ENCODE peak calls at places on chromosomes 12 and 14, in six cellular contexts. One of them, this sample, is unnamed.

GRCh38 chr14:70027785-70028428 is 148.7 kb downstream of the SMOC1 start:
- DNase-seq in bronchial epithelial cell: peak
- DNase-seq in thoracic aorta: peak
- DNase-seq in right atrium auricular region: peak
- DNase-seq in pancreas: peak
- DNase-seq in BJ: no peak
- DNase-seq in this sample: no peak

GRCh38 chr12:117356048-117356447 is 5.4 kb downstream of the NOS1 start:
- DNase-seq in bronchial epithelial cell: peak
- DNase-seq in thoracic aorta: no peak
- DNase-seq in right atrium auricular region: no peak
- DNase-seq in pancreas: no peak
- DNase-seq in BJ: no peak
- DNase-seq in this sample: no peak

GRCh38 chr12:11147420-11147819 is 13.0 kb upstream of the TAS2R30 start:
- DNase-seq in bronchial epithelial cell: no peak
- DNase-seq in thoracic aorta: no peak
- DNase-seq in right atrium auricular region: no peak
- DNase-seq in pancreas: no peak
- DNase-seq in BJ: no peak
- DNase-seq in this sample: no peak

GRCh38 chr14:64209428-64210165 is 84.6 kb downstream of the ESR2 start:
- DNase-seq in bronchial epithelial cell: no peak
- DNase-seq in thoracic aorta: no peak
- DNase-seq in right atrium auricular region: peak
- DNase-seq in pancreas: no peak
- DNase-seq in BJ: no peak
- DNase-seq in this sample: no peak

GRCh38 chr12:131133994-131134393 is 180.3 kb downstream of the ADGRD1 start:
- DNase-seq in bronchial epithelial cell: no peak
- DNase-seq in thoracic aorta: no peak
- DNase-seq in right atrium auricular region: peak
- DNase-seq in pancreas: no peak
- DNase-seq in BJ: no peak
- DNase-seq in this sample: no peak

GRCh38 chr14:54147285-54147684 is 190.7 kb upstream of the BMP4 start:
- DNase-seq in bronchial epithelial cell: peak
- DNase-seq in thoracic aorta: no peak
- DNase-seq in right atrium auricular region: no peak
- DNase-seq in pancreas: no peak
- DNase-seq in BJ: no peak
- DNase-seq in this sample: no peak

GRCh38 chr12:132071001-132071810 is 72.9 kb downstream of the DDX51 start:
- DNase-seq in bronchial epithelial cell: no peak
- DNase-seq in thoracic aorta: no peak
- DNase-seq in right atrium auricular region: no peak
- DNase-seq in pancreas: no peak
- DNase-seq in BJ: no peak
- DNase-seq in this sample: no peak

GRCh38 chr12:3542156-3542555 is 51.2 kb downstream of the PRMT8 start:
- DNase-seq in bronchial epithelial cell: no peak
- DNase-seq in thoracic aorta: no peak
- DNase-seq in right atrium auricular region: no peak
- DNase-seq in pancreas: no peak
- DNase-seq in BJ: no peak
- DNase-seq in this sample: no peak

GRCh38 chr14:20262642-20263128 is 23.6 kb downstream of the OR11H4 start:
- DNase-seq in bronchial epithelial cell: peak
- DNase-seq in thoracic aorta: no peak
- DNase-seq in right atrium auricular region: no peak
- DNase-seq in pancreas: no peak
- DNase-seq in BJ: peak
- DNase-seq in this sample: no peak

GRCh38 chr14:95523051-95523817 is 6.8 kb upstream of the SYNE3 start:
- DNase-seq in bronchial epithelial cell: no peak
- DNase-seq in thoracic aorta: no peak
- DNase-seq in right atrium auricular region: peak
- DNase-seq in pancreas: no peak
- DNase-seq in BJ: no peak
- DNase-seq in this sample: no peak

GRCh38 chr12:53217049-53217929 is 10.2 kb upstream of the ITGB7 start:
- DNase-seq in bronchial epithelial cell: peak
- DNase-seq in thoracic aorta: no peak
- DNase-seq in right atrium auricular region: no peak
- DNase-seq in pancreas: no peak
- DNase-seq in BJ: no peak
- DNase-seq in this sample: no peak

GRCh38 chr12:120376416-120376815 is 7.5 kb upstream of the MSI1 start:
- DNase-seq in bronchial epithelial cell: peak
- DNase-seq in thoracic aorta: no peak
- DNase-seq in right atrium auricular region: no peak
- DNase-seq in pancreas: no peak
- DNase-seq in BJ: no peak
- DNase-seq in this sample: no peak

GRCh38 chr14:59768855-59769254 is 101.7 kb downstream of the RTN1 start:
- DNase-seq in bronchial epithelial cell: peak
- DNase-seq in thoracic aorta: no peak
- DNase-seq in right atrium auricular region: no peak
- DNase-seq in pancreas: no peak
- DNase-seq in BJ: no peak
- DNase-seq in this sample: no peak

GRCh38 chr12:24719293-24719721 is 229.6 kb downstream of the BCAT1 start:
- DNase-seq in bronchial epithelial cell: peak
- DNase-seq in thoracic aorta: no peak
- DNase-seq in right atrium auricular region: no peak
- DNase-seq in pancreas: no peak
- DNase-seq in BJ: no peak
- DNase-seq in this sample: no peak

GRCh38 chr12:57888407-57889157 is 42.1 kb upstream of the CTDSP2 start:
- DNase-seq in bronchial epithelial cell: peak
- DNase-seq in thoracic aorta: peak
- DNase-seq in right atrium auricular region: no peak
- DNase-seq in pancreas: no peak
- DNase-seq in BJ: no peak
- DNase-seq in this sample: no peak

GRCh38 chr14:60161176-60162107 is 3.8 kb downstream of the DHRS7 start:
- DNase-seq in bronchial epithelial cell: peak
- DNase-seq in thoracic aorta: no peak
- DNase-seq in right atrium auricular region: peak
- DNase-seq in pancreas: no peak
- DNase-seq in BJ: no peak
- DNase-seq in this sample: no peak

GRCh38 chr12:24776856-24777255 is 172.0 kb downstream of the BCAT1 start:
- DNase-seq in bronchial epithelial cell: no peak
- DNase-seq in thoracic aorta: no peak
- DNase-seq in right atrium auricular region: no peak
- DNase-seq in pancreas: no peak
- DNase-seq in BJ: no peak
- DNase-seq in this sample: peak

GRCh38 chr12:114668151-114668891 is 15.7 kb downstream of the TBX3 start:
- DNase-seq in bronchial epithelial cell: peak
- DNase-seq in thoracic aorta: peak
- DNase-seq in right atrium auricular region: peak
- DNase-seq in pancreas: peak
- DNase-seq in BJ: no peak
- DNase-seq in this sample: no peak
- H3K4me3 ChIP-seq in bronchial epithelial cell: no peak
- H3K4me3 ChIP-seq in thoracic aorta: peak
- H3K4me3 ChIP-seq in right atrium auricular region: peak
- H3K4me3 ChIP-seq in pancreas: no peak
- H3K4me3 ChIP-seq in BJ: peak
- H3K4me3 ChIP-seq in this sample: peak

GRCh38 chr12:37672655-37673260 is 643.8 kb upstream of the ALG10B start:
- DNase-seq in bronchial epithelial cell: peak
- DNase-seq in thoracic aorta: no peak
- DNase-seq in right atrium auricular region: no peak
- DNase-seq in pancreas: no peak
- DNase-seq in BJ: no peak
- DNase-seq in this sample: no peak
- TF ChIP-seq CTCF in bronchial epithelial cell: peak
- TF ChIP-seq CTCF in thoracic aorta: no peak
- TF ChIP-seq CTCF in right atrium auricular region: no peak
- TF ChIP-seq CTCF in pancreas: no peak
- TF ChIP-seq CTCF in BJ: no peak
- TF ChIP-seq CTCF in this sample: no peak

GRCh38 chr12:85466906-85467305 is 186.9 kb downstream of the ALX1 start:
- DNase-seq in bronchial epithelial cell: peak
- DNase-seq in thoracic aorta: no peak
- DNase-seq in right atrium auricular region: no peak
- DNase-seq in pancreas: no peak
- DNase-seq in BJ: no peak
- DNase-seq in this sample: no peak

GRCh38 chr12:85462888-85463287 is 182.9 kb downstream of the ALX1 start:
- DNase-seq in bronchial epithelial cell: no peak
- DNase-seq in thoracic aorta: no peak
- DNase-seq in right atrium auricular region: no peak
- DNase-seq in pancreas: no peak
- DNase-seq in BJ: no peak
- DNase-seq in this sample: no peak

GRCh38 chr12:85468356-85469157 is 188.5 kb downstream of the ALX1 start:
- DNase-seq in bronchial epithelial cell: peak
- DNase-seq in thoracic aorta: no peak
- DNase-seq in right atrium auricular region: no peak
- DNase-seq in pancreas: peak
- DNase-seq in BJ: peak
- DNase-seq in this sample: peak
- H3K4me3 ChIP-seq in bronchial epithelial cell: peak
- H3K4me3 ChIP-seq in thoracic aorta: peak
- H3K4me3 ChIP-seq in right atrium auricular region: peak
- H3K4me3 ChIP-seq in pancreas: peak
- H3K4me3 ChIP-seq in BJ: peak
- H3K4me3 ChIP-seq in this sample: peak

GRCh38 chr12:98373982-98374381 is 141.4 kb upstream of the TMPO start:
- DNase-seq in bronchial epithelial cell: no peak
- DNase-seq in thoracic aorta: no peak
- DNase-seq in right atrium auricular region: no peak
- DNase-seq in pancreas: no peak
- DNase-seq in BJ: no peak
- DNase-seq in this sample: no peak
- TF ChIP-seq CTCF in bronchial epithelial cell: peak
- TF ChIP-seq CTCF in thoracic aorta: no peak
- TF ChIP-seq CTCF in right atrium auricular region: no peak
- TF ChIP-seq CTCF in pancreas: no peak
- TF ChIP-seq CTCF in BJ: no peak
- TF ChIP-seq CTCF in this sample: peak

GRCh38 chr12:1020389-1020788 is 29.4 kb downstream of the ERC1 start:
- DNase-seq in bronchial epithelial cell: no peak
- DNase-seq in thoracic aorta: no peak
- DNase-seq in right atrium auricular region: no peak
- DNase-seq in pancreas: no peak
- DNase-seq in BJ: no peak
- DNase-seq in this sample: no peak
- H3K4me3 ChIP-seq in bronchial epithelial cell: no peak
- H3K4me3 ChIP-seq in thoracic aorta: no peak
- H3K4me3 ChIP-seq in right atrium auricular region: no peak
- H3K4me3 ChIP-seq in pancreas: no peak
- H3K4me3 ChIP-seq in BJ: no peak
- H3K4me3 ChIP-seq in this sample: no peak

DNA sequence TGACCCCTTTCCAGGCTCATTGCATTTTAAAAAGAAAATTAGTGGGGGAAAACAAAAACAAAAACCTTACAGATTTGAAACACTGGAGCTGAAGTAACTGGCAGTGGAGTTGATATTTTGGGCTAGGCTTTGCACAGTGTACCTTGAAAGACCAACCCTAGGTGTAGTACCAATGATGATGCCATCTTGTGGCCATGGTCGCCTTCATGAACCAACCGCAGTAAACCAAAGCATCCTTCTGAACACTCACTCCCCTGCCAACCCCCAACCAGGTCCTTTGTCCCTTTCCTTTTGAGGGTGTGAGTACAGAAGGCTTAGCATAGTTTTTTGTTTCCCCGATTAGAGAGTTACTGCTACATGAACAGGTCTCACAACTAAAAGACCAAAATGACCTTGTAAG is 5.9 kb downstream of the TOMM20L start:
- DNase-seq in bronchial epithelial cell: no peak
- DNase-seq in thoracic aorta: no peak
- DNase-seq in right atrium auricular region: no peak
- DNase-seq in pancreas: no peak
- DNase-seq in BJ: no peak
- DNase-seq in this sample: no peak
- TF ChIP-seq CTCF in bronchial epithelial cell: peak
- TF ChIP-seq CTCF in thoracic aorta: no peak
- TF ChIP-seq CTCF in right atrium auricular region: no peak
- TF ChIP-seq CTCF in pancreas: no peak
- TF ChIP-seq CTCF in BJ: no peak
- TF ChIP-seq CTCF in this sample: peak

DNA sequence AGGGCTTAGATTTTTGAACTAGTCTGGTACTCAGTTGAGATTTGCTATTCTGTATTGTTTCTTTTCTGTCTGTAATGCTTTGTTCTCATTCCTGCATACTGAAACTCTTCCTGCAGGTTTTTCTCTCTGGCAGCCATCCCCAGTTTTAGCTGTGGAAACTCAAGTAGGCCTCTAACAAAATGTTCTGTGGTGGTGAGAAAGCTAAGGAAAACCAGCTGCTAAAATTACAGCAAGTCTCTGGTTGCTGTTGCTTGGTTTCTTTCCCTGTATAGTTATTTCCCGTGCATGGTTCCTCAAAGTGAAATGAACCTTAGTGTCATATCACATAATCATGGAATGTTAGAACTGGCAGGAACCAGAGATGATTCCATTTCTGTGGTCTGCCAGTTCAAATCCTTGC is 442.5 kb downstream of the NRXN3 start:
- DNase-seq in bronchial epithelial cell: no peak
- DNase-seq in thoracic aorta: no peak
- DNase-seq in right atrium auricular region: no peak
- DNase-seq in pancreas: no peak
- DNase-seq in BJ: no peak
- DNase-seq in this sample: no peak
- H3K4me3 ChIP-seq in bronchial epithelial cell: no peak
- H3K4me3 ChIP-seq in thoracic aorta: no peak
- H3K4me3 ChIP-seq in right atrium auricular region: no peak
- H3K4me3 ChIP-seq in pancreas: no peak
- H3K4me3 ChIP-seq in BJ: no peak
- H3K4me3 ChIP-seq in this sample: no peak

DNA sequence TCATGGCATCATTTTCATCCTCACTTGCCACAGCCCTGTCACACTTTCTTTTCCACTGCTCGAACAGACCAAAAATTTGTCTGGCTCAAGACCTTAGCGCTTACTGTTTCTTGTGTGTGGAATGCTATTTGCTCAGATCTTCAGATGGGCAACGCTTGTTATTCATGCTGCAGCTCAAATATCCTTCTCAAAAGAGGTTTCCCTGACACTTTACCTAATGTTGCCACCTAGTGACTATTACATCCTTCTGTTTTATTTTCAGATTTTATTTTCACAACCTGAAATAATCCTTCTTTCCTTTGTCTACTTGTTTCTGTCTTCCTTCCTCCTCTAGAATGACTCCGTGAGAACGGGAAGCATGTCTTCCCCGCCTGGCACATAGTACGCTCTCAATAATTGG is 5.6 kb downstream of the FBXO33 start:
- DNase-seq in bronchial epithelial cell: peak
- DNase-seq in thoracic aorta: no peak
- DNase-seq in right atrium auricular region: no peak
- DNase-seq in pancreas: no peak
- DNase-seq in BJ: no peak
- DNase-seq in this sample: no peak
- TF ChIP-seq CTCF in bronchial epithelial cell: peak
- TF ChIP-seq CTCF in thoracic aorta: no peak
- TF ChIP-seq CTCF in right atrium auricular region: no peak
- TF ChIP-seq CTCF in pancreas: no peak
- TF ChIP-seq CTCF in BJ: peak
- TF ChIP-seq CTCF in this sample: peak